ENCODE peak calls at places on chromosome 2, in ten cellular contexts. Q, U, B, S, P, F, Z, J, D and A are unnamed samples.

GRCh38 chr2:238259085-238260020 is 19.5 kb upstream of the HES6 start:
- DNase-seq in Q (no peak), U (no peak), B (no peak), S (no peak), P (no peak), F (no peak), Z (peak), J (no peak), D (no peak), A (no peak)

GRCh38 chr2:238632181-238633060 is 205.7 kb downstream of the ASB1 start:
- DNase-seq in Q (no peak), U (no peak), B (no peak), S (no peak), P (no peak), F (no peak), Z (no peak), J (no peak), D (no peak), A (no peak)

GRCh38 chr2:239636808-239637207 is 236.0 kb upstream of the HDAC4 start:
- DNase-seq in Q (no peak), U (no peak), B (no peak), S (no peak), P (no peak), F (no peak), Z (no peak), J (no peak), D (no peak), A (no peak)

GRCh38 chr2:231187736-231188505 is 10.5 kb upstream of the ARMC9 start:
- DNase-seq in Q (no peak), U (no peak), B (no peak), S (no peak), P (no peak), F (no peak), Z (peak), J (no peak), D (no peak), A (no peak)

GRCh38 chr2:225788571-225788970 is 389.1 kb downstream of the NYAP2 start:
- DNase-seq in Q (no peak), U (no peak), B (no peak), S (no peak), P (no peak), F (no peak), Z (no peak), J (no peak), D (no peak), A (no peak)

GRCh38 chr2:126891681-126892500 is 6.8 kb upstream of the TEX51 start:
- DNase-seq in Q (no peak), U (no peak), B (no peak), S (no peak), P (no peak), F (no peak), Z (no peak), J (no peak), D (no peak), A (no peak)

GRCh38 chr2:73370348-73370747 is 15.3 kb upstream of the ALMS1 start:
- DNase-seq in Q (no peak), U (no peak), B (no peak), S (no peak), P (no peak), F (no peak), Z (no peak), J (no peak), D (no peak), A (no peak)

GRCh38 chr2:113211226-113212105 is 37.7 kb downstream of the PSD4 start:
- DNase-seq in Q (no peak), U (no peak), B (no peak), S (no peak), P (peak), F (no peak), Z (peak), J (no peak), D (no peak), A (no peak)

GRCh38 chr2:58107803-58108710 is 61.5 kb downstream of the VRK2 start:
- DNase-seq in Q (no peak), U (no peak), B (peak), S (no peak), P (no peak), F (no peak), Z (no peak), J (no peak), D (no peak), A (no peak)